ENCODE peak calls at places on chromosomes 7 and 10, in nine cellular contexts. U is sigmoid colon, S is IMR-90, Q is heart left ventricle, H is transverse colon, G is stomach, B is uterus, C is HCT116, T is esophagus squamous epithelium. N is an unnamed sample.

GRCh38 chr10:9038146-9038714 is 983.7 kb downstream of the GATA3 start:
- DNase-seq in U (no peak), S (no peak), Q (no peak), H (no peak), G (no peak), B (no peak), C (no peak), T (no peak), N (no peak)

GRCh38 chr7:75010036-75010435 is 45.5 kb downstream of the CASTOR2 start:
- DNase-seq in U (no peak), S (no peak), Q (no peak), H (no peak), G (no peak), B (no peak), C (no peak), T (no peak), N (no peak)

GRCh38 chr7:138861051-138861450 is 63.1 kb upstream of the ATP6V0A4 start:
- DNase-seq in U (no peak), S (no peak), Q (no peak), H (no peak), G (no peak), B (no peak), C (no peak), T (no peak), N (no peak)

GRCh38 chr10:75208177-75208576 is 2.4 kb upstream of the VDAC2 start:
- DNase-seq in U (peak; percentile 60), S (peak; percentile 90), Q (no peak), H (no peak), G (no peak), B (no peak), C (no peak), T (no peak), N (no peak)

GRCh38 chr7:36391436-36392198 is 2.0 kb downstream of the ANLN start:
- DNase-seq in U (no peak), S (peak; percentile 24), Q (no peak), H (no peak), G (no peak), B (no peak), C (no peak), T (no peak), N (peak; percentile 12)

GRCh38 chr10:101709359-101710063 is 14.5 kb upstream of the FBXW4 start:
- DNase-seq in U (no peak), S (peak; percentile 66), Q (no peak), H (no peak), G (no peak), B (no peak), C (no peak), T (no peak), N (no peak)

GRCh38 chr10:6522230-6522629 is 57.8 kb downstream of the PRKCQ start:
- DNase-seq in U (no peak), S (no peak), Q (no peak), H (no peak), G (no peak), B (no peak), C (no peak), T (no peak), N (no peak)

GRCh38 chr7:25759281-25759680 is 392.7 kb upstream of the NFE2L3 start:
- DNase-seq in U (no peak), S (no peak), Q (no peak), H (no peak), G (no peak), B (no peak), C (no peak), T (no peak), N (no peak)

GRCh38 chr10:35606423-35606822 is 1.3 kb downstream of the GJD4 start:
- DNase-seq in U (no peak), S (peak; percentile 57), Q (no peak), H (no peak), G (no peak), B (no peak), C (no peak), T (no peak), N (no peak)

GRCh38 chr10:80187465-80188409 is 17.6 kb downstream of the ANXA11 start:
- DNase-seq in U (peak; percentile 63), S (no peak), Q (no peak), H (peak; percentile 83), G (peak; percentile 62), B (no peak), C (no peak), T (peak; percentile 45), N (peak; percentile 62)

GRCh38 chr7:130912910-130913720 is 179.1 kb upstream of the KLF14 start:
- DNase-seq in U (peak; percentile 86), S (peak; percentile 99), Q (peak; percentile 63), H (peak; percentile 79), G (peak; percentile 67), B (peak; percentile 73), C (peak; percentile 91), T (peak; percentile 24), N (no peak)
- TF ChIP-seq POLR2A in U (no peak), S (peak; percentile 80), Q (no peak), H (peak; percentile 64), G (no peak), B (peak; percentile 48), C (no peak), T (no peak), N (peak; percentile 72)

DNA sequence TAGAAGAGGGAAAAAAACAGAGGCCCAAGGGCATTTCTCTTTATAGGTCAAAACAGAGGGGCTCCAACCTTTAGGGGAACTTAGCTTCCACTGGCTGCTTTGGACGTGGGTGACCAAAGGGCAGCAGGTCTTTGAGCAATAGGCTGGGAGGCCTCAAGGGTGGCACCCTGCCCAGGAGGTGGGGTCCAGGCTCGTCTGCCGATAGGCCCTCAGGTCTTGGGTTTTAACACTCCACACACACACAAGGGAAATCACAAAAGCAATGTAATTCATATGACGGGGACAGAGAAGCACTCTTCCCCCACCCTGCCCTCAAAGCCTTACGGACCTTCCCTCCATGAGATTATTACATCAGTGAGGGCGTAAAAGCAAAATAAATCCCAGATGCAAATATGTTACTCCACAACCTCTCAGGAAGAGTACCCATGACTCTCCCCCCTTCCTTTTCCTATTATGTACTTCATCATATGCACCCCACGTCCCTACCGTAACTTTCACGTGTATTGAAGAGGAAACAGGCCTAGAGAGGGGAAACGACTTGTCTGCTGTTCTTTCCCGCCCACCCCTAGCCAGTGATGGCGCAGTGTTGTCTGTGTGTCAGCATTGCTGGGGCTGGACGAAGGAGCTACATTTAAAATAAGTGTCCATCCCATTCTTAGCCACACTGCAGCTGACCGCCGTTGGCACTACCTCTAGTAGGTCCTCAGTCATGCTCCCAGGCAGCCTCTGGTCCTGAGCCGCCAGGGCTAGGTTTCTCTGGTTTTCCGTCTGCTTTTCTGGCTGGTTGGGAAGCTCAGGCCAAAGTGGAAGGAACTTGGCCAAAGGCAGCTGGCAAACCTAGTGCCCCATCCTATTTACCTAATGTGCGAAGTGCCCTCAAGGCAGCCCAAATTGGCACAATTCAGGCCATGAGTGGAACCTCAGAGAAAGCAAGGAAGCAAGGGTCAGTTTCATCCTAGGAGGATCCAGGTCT is 2.1 kb downstream of the PCBD1 start:
- DNase-seq in U (no peak), S (no peak), Q (no peak), H (no peak), G (no peak), B (no peak), C (no peak), T (no peak), N (no peak)
- TF ChIP-seq POLR2A in U (no peak), S (no peak), Q (no peak), H (no peak), G (no peak), B (no peak), C (no peak), T (no peak), N (no peak)

GRCh38 chr7:148698397-148699023 is at the start of gene CUL1:
- DNase-seq in U (peak; percentile 93), S (peak; percentile 52), Q (peak; percentile 90), H (peak; percentile 92), G (peak; percentile 91), B (peak; percentile 82), C (peak; percentile 34), T (peak; percentile 25), N (peak; percentile 53)
- TF ChIP-seq POLR2A in U (peak; percentile 80), S (no peak), Q (no peak), H (peak; percentile 84), G (no peak), B (peak; percentile 39), C (peak; percentile 47), T (no peak), N (peak; percentile 67)

GRCh38 chr7:87347207-87347606 is 1.7 kb downstream of the CROT start:
- DNase-seq in U (no peak), S (no peak), Q (no peak), H (no peak), G (no peak), B (no peak), C (no peak), T (no peak), N (no peak)

GRCh38 chr7:87345962-87346371 is 503 bp downstream of the CROT start:
- DNase-seq in U (no peak), S (no peak), Q (no peak), H (no peak), G (no peak), B (no peak), C (no peak), T (no peak), N (peak; percentile 2)

GRCh38 chr7:87347682-87348081 is 2.2 kb downstream of the CROT start:
- DNase-seq in U (no peak), S (no peak), Q (no peak), H (no peak), G (no peak), B (no peak), C (no peak), T (no peak), N (no peak)

GRCh38 chr7:87344446-87344845 is 1.0 kb upstream of the CROT start:
- DNase-seq in U (no peak), S (no peak), Q (no peak), H (no peak), G (no peak), B (no peak), C (no peak), T (no peak), N (no peak)

GRCh38 chr7:87345166-87345927 is at the start of gene CROT:
- DNase-seq in U (peak; percentile 98), S (peak; percentile 91), Q (peak; percentile 97), H (peak; percentile 98), G (peak; percentile 95), B (peak; percentile 95), C (no peak), T (peak; percentile 78), N (peak; percentile 83)
- TF ChIP-seq POLR2A in U (peak; percentile 34), S (no peak), Q (no peak), H (peak; percentile 78), G (no peak), B (peak; percentile 79), C (no peak), T (peak; percentile 44), N (peak; percentile 82)

GRCh38 chr7:79453558-79454324 is at the start of gene MAGI2:
- DNase-seq in U (peak; percentile 94), S (peak; percentile 84), Q (peak; percentile 88), H (peak; percentile 63), G (peak; percentile 37), B (peak; percentile 84), C (no peak), T (peak; percentile 3), N (no peak)
- TF ChIP-seq POLR2A in U (peak; percentile 75), S (peak; percentile 17), Q (no peak), H (peak; percentile 63), G (no peak), B (peak; percentile 53), C (no peak), T (no peak), N (no peak)